ENCODE peak calls at places on chromosomes 6 and 20, in eight cellular contexts. W is AG10803, J is psoas muscle, M is HCT116, F is nephron progenitor cell, A is esophagus squamous epithelium, Y is GM10248, H is cardiac muscle cell. V is an unnamed sample.

GRCh38 chr6:11354019-11354418 is 121.6 kb upstream of the NEDD9 start:
- DNase-seq in A (no peak), M (no peak), F (no peak), J (no peak), Y (peak; percentile 33), H (peak; percentile 90), W (peak; percentile 8), V (peak; percentile 29)

GRCh38 chr6:29708432-29709177 is 14.6 kb upstream of the HLA-F start:
- DNase-seq in M (no peak), A (no peak), Y (no peak), W (no peak), F (no peak), H (no peak), J (no peak), V (no peak)

GRCh38 chr6:110043366-110043994 is 65.4 kb downstream of the GPR6 start:
- DNase-seq in Y (no peak), H (no peak), W (no peak), F (no peak), J (no peak), A (no peak), M (no peak), V (no peak)

GRCh38 chr6:12030993-12031550 is 19.0 kb downstream of the HIVEP1 start:
- DNase-seq in W (no peak), M (no peak), J (no peak), F (no peak), H (no peak), A (no peak), Y (no peak), V (no peak)

GRCh38 chr6:41286544-41287346 is at the start of gene TREM1:
- DNase-seq in Y (no peak), A (no peak), H (peak; percentile 96), F (no peak), W (peak; percentile 70), J (peak; percentile 65), M (no peak), V (peak; percentile 41)

GRCh38 chr6:11575408-11576033 is 38.0 kb downstream of the TMEM170B start:
- DNase-seq in W (peak; percentile 84), J (no peak), M (peak; percentile 71), H (peak; percentile 91), Y (peak; percentile 45), A (no peak), F (peak; percentile 53), V (peak; percentile 81)

GRCh38 chr20:6026051-6026450 is 27.8 kb downstream of the LRRN4 start:
- DNase-seq in H (no peak), J (no peak), A (no peak), W (peak; percentile 46), Y (no peak), M (no peak), F (no peak), V (no peak)

GRCh38 chr20:59219206-59219605 is 55.6 kb downstream of the ZNF831 start:
- DNase-seq in J (no peak), A (no peak), F (no peak), H (no peak), Y (no peak), W (no peak), M (no peak), V (no peak)

DNA sequence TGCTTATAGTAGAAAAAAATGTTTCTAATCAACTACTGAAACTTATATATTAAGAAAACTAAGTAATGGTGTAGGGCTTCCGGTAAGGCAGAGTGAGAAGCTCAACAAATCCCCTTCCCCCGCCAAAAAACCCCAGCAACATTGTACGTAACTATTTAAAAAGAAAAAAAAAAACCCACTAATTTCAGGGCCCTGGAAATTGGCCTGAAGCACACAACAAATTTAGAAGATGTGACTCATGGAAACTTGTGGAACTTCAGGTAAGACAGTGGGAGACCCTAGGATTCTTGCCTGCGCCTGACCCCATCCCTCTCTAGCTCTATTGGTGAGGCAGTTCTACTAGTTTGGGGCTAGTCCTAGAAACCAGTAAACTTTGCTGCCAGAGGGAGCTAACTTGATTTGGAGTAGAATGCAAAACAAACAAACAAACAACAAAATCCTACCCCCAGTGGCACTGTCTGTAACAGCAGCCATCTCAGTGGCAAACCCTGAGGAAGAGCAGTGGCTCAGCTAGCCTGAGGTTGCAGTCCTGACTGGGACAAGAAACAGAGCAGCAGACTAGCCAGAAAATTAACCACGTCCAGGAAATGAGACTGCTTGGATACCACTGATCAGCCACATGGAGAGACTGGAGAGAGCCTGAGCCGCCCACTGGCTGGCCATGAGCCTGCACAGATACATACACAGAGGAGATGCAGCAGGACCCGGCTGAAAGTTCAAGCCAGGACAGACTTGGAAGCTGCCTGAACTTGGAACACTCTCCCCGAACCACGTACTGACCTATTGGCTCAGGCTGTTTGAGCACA is 135.1 kb downstream of the TBXT start:
- DNase-seq in M (peak; percentile 47), H (peak; percentile 98), F (no peak), J (peak; percentile 53), A (no peak), Y (no peak), W (peak; percentile 95), V (peak; percentile 92)
- TF ChIP-seq CTCF in M (no peak), H (peak; percentile 40), F (no peak), J (no peak), A (no peak), Y (no peak), W (peak; percentile 58), V (peak; percentile 28)

DNA sequence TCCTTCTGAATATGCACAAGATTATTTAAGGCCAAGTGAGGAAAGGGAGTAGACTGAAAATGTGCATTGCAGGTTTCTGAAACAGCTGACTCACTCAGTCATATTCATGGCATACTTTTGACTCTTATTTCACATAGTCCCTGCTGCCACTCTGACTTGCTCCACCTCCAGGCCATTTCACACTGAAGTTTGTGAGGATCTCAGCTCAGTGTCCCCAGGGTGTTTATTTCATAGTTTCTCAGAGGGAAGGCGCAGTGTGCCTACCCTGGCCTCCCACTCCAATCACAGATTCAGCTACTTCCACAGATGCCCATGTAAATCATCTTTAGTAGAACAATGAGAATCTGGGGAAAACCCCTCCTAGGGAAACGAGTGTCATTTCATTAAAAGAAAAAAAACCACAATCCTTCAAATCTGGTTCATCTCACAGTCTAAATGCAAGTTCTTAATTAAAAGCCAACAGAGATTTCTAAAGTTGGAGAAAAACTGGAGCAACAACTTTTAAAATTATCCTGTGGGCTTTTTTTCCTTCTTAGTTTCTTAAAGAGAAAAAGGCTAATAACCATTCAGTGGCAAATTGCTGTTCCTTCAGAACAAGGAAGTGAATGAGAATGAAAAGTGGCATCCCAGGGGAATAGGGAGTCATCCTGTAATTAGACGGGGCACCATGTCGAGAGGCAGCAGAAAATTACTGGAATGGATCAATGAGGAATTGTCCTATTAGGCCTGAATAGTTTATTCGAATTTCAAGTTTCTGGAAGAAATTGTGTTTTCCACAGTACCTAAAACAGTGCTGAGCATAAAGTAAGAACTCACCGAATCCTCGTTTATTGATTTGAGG is 133.6 kb downstream of the TFAP2B start:
- DNase-seq in Y (no peak), M (no peak), W (peak; percentile 9), J (no peak), F (no peak), A (no peak), H (no peak), V (peak; percentile 0)
- TF ChIP-seq CTCF in Y (no peak), M (no peak), W (no peak), J (no peak), F (no peak), A (no peak), H (no peak), V (no peak)

GRCh38 chr6:46719099-46719498 is 16.1 kb downstream of the PLA2G7 start:
- DNase-seq in M (peak; percentile 79), W (peak; percentile 3), A (no peak), Y (no peak), F (no peak), H (peak; percentile 10), J (no peak), V (peak; percentile 47)
- TF ChIP-seq CTCF in M (no peak), W (no peak), A (no peak), Y (no peak), F (no peak), H (no peak), J (no peak), V (no peak)

DNA sequence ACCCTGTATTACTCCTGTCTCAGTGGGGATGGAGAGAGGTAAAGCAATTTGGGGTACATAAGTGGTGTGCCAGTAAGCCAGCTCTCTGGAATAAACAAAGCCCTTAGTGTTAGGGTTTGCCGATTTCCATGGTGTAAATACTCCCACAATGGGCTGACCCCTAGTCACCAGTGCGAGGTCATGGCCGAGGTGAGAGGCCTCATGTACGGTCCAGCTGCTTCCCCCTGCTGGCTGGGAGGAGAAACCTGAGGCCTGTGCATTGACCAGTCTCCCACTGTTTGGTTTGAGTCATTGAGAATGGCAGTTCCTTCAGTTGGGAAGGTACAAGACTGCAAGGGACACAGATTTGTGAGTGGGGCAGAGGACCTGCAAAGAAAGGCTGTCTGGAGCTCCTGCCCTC is 382.0 kb downstream of the CDH26 start:
- DNase-seq in A (no peak), W (no peak), J (no peak), M (no peak), F (no peak), Y (no peak), H (no peak), V (no peak)
- TF ChIP-seq CTCF in A (no peak), W (no peak), J (no peak), M (no peak), F (no peak), Y (no peak), H (no peak), V (no peak)

V was measured in fibroblast of the aortic adventitia.